ENCODE peak calls at places on chromosomes 16 and 17, in ten cellular contexts. Y is stimulated activated CD4-positive, alpha-beta T cell treated with anti-CD3 and anti-CD28 coated beads, Interleukin-1b, Interleukin-23, amount 100 ng/mL, for 24 hours; E is body of pancreas; J is neural crest cell; T is NCI-H1105; N is BJ; V is CD8-positive, alpha-beta T cell; L is GM19239; X is stimulated activated CD8-positive, alpha-beta memory T cell treated with anti-CD3 and anti-CD28 coated beads, Interleukin-15, amount 100 ng/mL, for 24 hours; C is LHCN-M2. B is an unnamed sample.

GRCh38 chr17:3761918-3762380 is 38.2 kb downstream of the HASPIN start:
- DNase-seq in Y (no peak), E (no peak), J (no peak), T (no peak), N (no peak), V (no peak), L (no peak), X (no peak), C (no peak), B (no peak)

GRCh38 chr16:85460983-85461813 is 151.9 kb upstream of the GSE1 start:
- DNase-seq in Y (no peak), E (peak), J (no peak), T (peak), N (no peak), V (no peak), L (no peak), X (no peak), C (peak), B (peak)

GRCh38 chr16:81744911-81745310 is 34.2 kb upstream of the PLCG2 start:
- DNase-seq in Y (no peak), E (no peak), J (no peak), T (no peak), N (no peak), V (no peak), L (no peak), X (no peak), C (no peak), B (no peak)

GRCh38 chr16:46850619-46851555 is 19.9 kb upstream of the C16orf87 start:
- DNase-seq in Y (no peak), E (no peak), J (no peak), T (no peak), N (no peak), V (no peak), L (peak), X (no peak), C (no peak), B (no peak)

GRCh38 chr17:57666198-57666870 is 78.8 kb downstream of the CCDC182 start:
- DNase-seq in Y (no peak), E (no peak), J (no peak), T (no peak), N (no peak), V (peak), L (no peak), X (no peak), C (no peak), B (no peak)

GRCh38 chr16:77599793-77600415 is 122.4 kb upstream of the NUDT7 start:
- DNase-seq in Y (no peak), E (peak), J (peak), T (peak), N (no peak), V (no peak), L (peak), X (no peak), C (no peak), B (peak)

GRCh38 chr16:57464523-57464922 is 2.0 kb downstream of the POLR2C start:
- DNase-seq in Y (no peak), E (no peak), J (no peak), T (no peak), N (no peak), V (no peak), L (no peak), X (no peak), C (no peak), B (no peak)

GRCh38 chr16:7714775-7715174 is 382.1 kb downstream of the RBFOX1 start:
- DNase-seq in Y (no peak), E (no peak), J (no peak), T (no peak), N (no peak), V (no peak), L (no peak), X (no peak), C (no peak), B (no peak)

GRCh38 chr17:43327834-43328420 is 70.9 kb upstream of the ARL4D start:
- DNase-seq in Y (no peak), E (no peak), J (no peak), T (no peak), N (no peak), V (no peak), L (no peak), X (no peak), C (no peak), B (no peak)

GRCh38 chr17:78764871-78765270 is 17.2 kb downstream of the CYTH1 start:
- DNase-seq in Y (no peak), E (no peak), J (no peak), T (no peak), N (no peak), V (peak), L (no peak), X (no peak), C (no peak), B (no peak)

GRCh38 chr17:66331038-66331816 is 28.8 kb downstream of the PRKCA start:
- DNase-seq in Y (no peak), E (no peak), J (no peak), T (no peak), N (no peak), V (peak), L (no peak), X (no peak), C (no peak), B (no peak)

GRCh38 chr17:80315517-80316182 is 55.0 kb downstream of the RNF213 start:
- DNase-seq in Y (no peak), E (no peak), J (no peak), T (no peak), N (no peak), V (no peak), L (no peak), X (no peak), C (no peak), B (no peak)

GRCh38 chr17:80080081-80080480 is 21.3 kb upstream of the GAA start:
- DNase-seq in Y (no peak), E (no peak), J (no peak), T (no peak), N (no peak), V (no peak), L (no peak), X (no peak), C (peak), B (no peak)

GRCh38 chr17:80152057-80152831 is 5.3 kb upstream of the EIF4A3 start:
- DNase-seq in Y (no peak), E (no peak), J (no peak), T (no peak), N (peak), V (no peak), L (no peak), X (no peak), C (peak), B (no peak)

GRCh38 chr16:83928341-83929055 is 24.5 kb upstream of the OSGIN1 start:
- DNase-seq in Y (no peak), E (no peak), J (no peak), T (no peak), N (peak), V (no peak), L (no peak), X (no peak), C (peak), B (no peak)

GRCh38 chr17:11580677-11581076 is 17.6 kb upstream of the DNAH9 start:
- DNase-seq in Y (no peak), E (no peak), J (no peak), T (no peak), N (no peak), V (no peak), L (no peak), X (no peak), C (no peak), B (no peak)

GRCh38 chr16:69941251-69942098 is 9.7 kb upstream of the CLEC18A start:
- DNase-seq in Y (no peak), E (no peak), J (no peak), T (no peak), N (no peak), V (no peak), L (no peak), X (no peak), C (no peak), B (no peak)

GRCh38 chr17:14095202-14095601 is 25.9 kb downstream of the COX10 start:
- DNase-seq in Y (no peak), E (no peak), J (no peak), T (no peak), N (no peak), V (no peak), L (no peak), X (no peak), C (no peak), B (no peak)

GRCh38 chr16:88194397-88195020 is 188.2 kb upstream of the ZNF469 start:
- DNase-seq in Y (no peak), E (peak), J (no peak), T (no peak), N (no peak), V (peak), L (no peak), X (no peak), C (peak), B (no peak)

GRCh38 chr17:8162232-8162996 is at the start of gene VAMP2:
- DNase-seq in Y (peak), E (peak), J (peak), T (no peak), N (no peak), V (peak), L (no peak), X (peak), C (peak), B (peak)

GRCh38 chr17:40086150-40087044 is 14.0 kb downstream of the NR1D1 start:
- DNase-seq in Y (peak), E (peak), J (peak), T (peak), N (no peak), V (peak), L (peak), X (no peak), C (no peak), B (peak)

GRCh38 chr17:199195-199604 is 17.8 kb upstream of the DOC2B start:
- DNase-seq in Y (no peak), E (peak), J (no peak), T (no peak), N (no peak), V (no peak), L (no peak), X (no peak), C (no peak), B (no peak)

GRCh38 chr17:43855061-43855460 is 8.1 kb downstream of the CD300LG start:
- DNase-seq in Y (no peak), E (no peak), J (no peak), T (no peak), N (no peak), V (no peak), L (no peak), X (no peak), C (no peak), B (no peak)

GRCh38 chr16:51337662-51338061 is 186.6 kb upstream of the SALL1 start:
- DNase-seq in Y (no peak), E (no peak), J (no peak), T (no peak), N (no peak), V (no peak), L (no peak), X (no peak), C (no peak), B (no peak)

GRCh38 chr17:12756786-12757185 is 32.5 kb upstream of the ARHGAP44 start:
- DNase-seq in Y (no peak), E (no peak), J (no peak), T (no peak), N (no peak), V (no peak), L (no peak), X (no peak), C (peak), B (no peak)

GRCh38 chr16:69620564-69620963 is 54.8 kb downstream of the NFAT5 start:
- DNase-seq in Y (no peak), E (no peak), J (no peak), T (no peak), N (no peak), V (no peak), L (no peak), X (no peak), C (no peak), B (no peak)

GRCh38 chr16:89957214-89957785 is 8.7 kb downstream of the DEF8 start:
- DNase-seq in Y (no peak), E (no peak), J (no peak), T (no peak), N (no peak), V (no peak), L (no peak), X (no peak), C (no peak), B (no peak)

GRCh38 chr17:49741009-49741691 is 22.8 kb downstream of the FAM117A start:
- DNase-seq in Y (no peak), E (no peak), J (no peak), T (no peak), N (no peak), V (no peak), L (no peak), X (no peak), C (no peak), B (no peak)

GRCh38 chr16:17578921-17579876 is 108.4 kb upstream of the XYLT1 start:
- DNase-seq in Y (peak), E (peak), J (peak), T (peak), N (peak), V (peak), L (peak), X (no peak), C (peak), B (peak)

GRCh38 chr16:81861503-81861902 is 82.4 kb downstream of the PLCG2 start:
- DNase-seq in Y (no peak), E (no peak), J (no peak), T (no peak), N (no peak), V (no peak), L (no peak), X (no peak), C (peak), B (no peak)

B was measured in NCI-H146.